ENCODE peak calls at places on chromosomes 7 and 10, in seven cellular contexts. T is ovary; Y is NT2/D1; Z is left ventricle myocardium inferior; V is tibial nerve; H is neuronal stem cell; B is CD8-positive, alpha-beta T cell. L is an unnamed sample.

GRCh38 chr7:133061357-133061756 is 20.5 kb downstream of the CHCHD3 start:
- DNase-seq in Y (no peak), T (no peak), B (no peak), V (no peak), H (no peak), Z (peak; percentile 16), L (no peak)

GRCh38 chr7:158645842-158646241 is 58.2 kb upstream of the PTPRN2 start:
- DNase-seq in H (no peak), Y (no peak), T (no peak), Z (no peak), V (no peak), B (no peak), L (no peak)

GRCh38 chr7:42913591-42913990 is 1.7 kb upstream of the C7orf25 start:
- DNase-seq in B (no peak), T (no peak), Z (no peak), V (no peak), Y (no peak), H (no peak), L (no peak)

GRCh38 chr7:20777377-20778062 is 9.2 kb downstream of the SP8 start:
- DNase-seq in V (no peak), Y (no peak), T (no peak), B (no peak), H (no peak), Z (no peak), L (no peak)

GRCh38 chr7:12637819-12638592 is 49.4 kb upstream of the ARL4A start:
- DNase-seq in V (no peak), T (no peak), H (no peak), Z (no peak), B (no peak), Y (no peak), L (no peak)

GRCh38 chr7:69703099-69703498 is 104.8 kb downstream of the AUTS2 start:
- DNase-seq in Y (no peak), V (no peak), B (no peak), H (no peak), Z (no peak), T (no peak), L (no peak)

GRCh38 chr7:27235387-27236052 is 7.1 kb upstream of the EVX1 start:
- DNase-seq in H (no peak), Y (peak; percentile 68), T (no peak), B (no peak), V (no peak), Z (peak; percentile 43), L (no peak)

GRCh38 chr10:97005349-97005748 is 173.3 kb downstream of the LCOR start:
- DNase-seq in V (no peak), Z (no peak), T (no peak), Y (no peak), H (no peak), B (no peak), L (no peak)

GRCh38 chr7:79272066-79272669 is 181.3 kb downstream of the MAGI2 start:
- DNase-seq in V (no peak), H (peak; percentile 8), Z (no peak), Y (peak; percentile 13), T (no peak), B (no peak), L (no peak)

GRCh38 chr7:30276203-30276900 is 8.0 kb upstream of the ZNRF2 start:
- DNase-seq in Y (peak; percentile 63), B (peak; percentile 55), H (peak; percentile 39), T (peak; percentile 23), Z (no peak), V (peak; percentile 50), L (peak; percentile 53)

GRCh38 chr7:153616808-153617207 is 435.4 kb upstream of the DPP6 start:
- DNase-seq in T (no peak), Z (no peak), Y (no peak), B (no peak), V (no peak), H (no peak), L (no peak)

GRCh38 chr10:126242352-126243260 is 145.7 kb downstream of the ADAM12 start:
- DNase-seq in H (no peak), V (no peak), B (no peak), Y (no peak), T (peak; percentile 80), Z (peak; percentile 69), L (no peak)

GRCh38 chr10:58642283-58642682 is 129.6 kb downstream of the BICC1 start:
- DNase-seq in H (no peak), T (no peak), B (no peak), Z (no peak), V (no peak), Y (no peak), L (no peak)

GRCh38 chr10:79303631-79304478 is 43.4 kb upstream of the PPIF start:
- DNase-seq in B (no peak), V (no peak), Z (no peak), Y (no peak), H (no peak), T (no peak), L (no peak)

GRCh38 chr7:8035647-8036518 is 67.3 kb downstream of the GLCCI1 start:
- DNase-seq in T (no peak), B (peak; percentile 5), H (no peak), Z (no peak), Y (peak; percentile 9), V (no peak), L (peak; percentile 18)

GRCh38 chr10:88152720-88153119 is 289.3 kb downstream of the PTEN start:
- DNase-seq in B (no peak), H (no peak), Y (no peak), T (no peak), V (no peak), Z (no peak), L (no peak)

GRCh38 chr10:114520453-114520852 is 116.2 kb upstream of the AFAP1L2 start:
- DNase-seq in B (no peak), Z (no peak), H (no peak), Y (no peak), V (no peak), T (no peak), L (peak; percentile 48)

GRCh38 chr7:32163141-32163806 is 93.1 kb upstream of the PDE1C start:
- DNase-seq in B (no peak), Y (no peak), V (peak; percentile 43), Z (peak; percentile 65), T (no peak), H (no peak), L (no peak)

GRCh38 chr10:43754569-43755260 is 106.0 kb upstream of the ZNF32 start:
- DNase-seq in T (no peak), H (no peak), B (no peak), V (no peak), Y (peak; percentile 38), Z (no peak), L (no peak)

GRCh38 chr7:47435889-47436312 is 146.0 kb downstream of the TNS3 start:
- DNase-seq in Z (peak; percentile 63), B (no peak), V (peak; percentile 65), Y (peak; percentile 56), H (peak; percentile 33), T (peak; percentile 73), L (no peak)

GRCh38 chr7:34198089-34198686 is 292.8 kb downstream of the BMPER start:
- DNase-seq in T (no peak), B (no peak), Z (no peak), H (no peak), Y (no peak), V (no peak), L (no peak)

GRCh38 chr7:100435401-100436304 is 644 bp downstream of the PPP1R35 start:
- DNase-seq in B (peak; percentile 55), T (peak; percentile 35), Y (no peak), V (no peak), Z (peak; percentile 29), H (no peak), L (peak; percentile 55)

GRCh38 chr10:75841266-75841665 is 409.8 kb downstream of the LRMDA start:
- DNase-seq in Z (no peak), V (no peak), H (no peak), T (no peak), B (no peak), Y (no peak), L (no peak)

GRCh38 chr7:78620931-78621330 is 822.4 kb downstream of the PHTF2 start:
- DNase-seq in T (no peak), B (no peak), V (no peak), Y (peak; percentile 33), H (peak; percentile 40), Z (no peak), L (no peak)

GRCh38 chr10:32981760-32982159 is 23.7 kb upstream of the ITGB1 start:
- DNase-seq in T (no peak), Z (peak; percentile 39), V (no peak), Y (no peak), B (no peak), H (no peak), L (no peak)

GRCh38 chr10:32982911-32983310 is 24.9 kb upstream of the ITGB1 start:
- DNase-seq in T (no peak), H (no peak), V (no peak), B (no peak), Z (no peak), Y (no peak), L (no peak)

GRCh38 chr10:32982293-32982709 is 24.3 kb upstream of the ITGB1 start:
- DNase-seq in Z (no peak), T (no peak), V (no peak), Y (no peak), B (no peak), H (no peak), L (no peak)

GRCh38 chr10:32984003-32984600 is 26.1 kb upstream of the ITGB1 start:
- DNase-seq in H (no peak), T (no peak), Y (no peak), B (no peak), Z (no peak), V (no peak), L (no peak)

DNA sequence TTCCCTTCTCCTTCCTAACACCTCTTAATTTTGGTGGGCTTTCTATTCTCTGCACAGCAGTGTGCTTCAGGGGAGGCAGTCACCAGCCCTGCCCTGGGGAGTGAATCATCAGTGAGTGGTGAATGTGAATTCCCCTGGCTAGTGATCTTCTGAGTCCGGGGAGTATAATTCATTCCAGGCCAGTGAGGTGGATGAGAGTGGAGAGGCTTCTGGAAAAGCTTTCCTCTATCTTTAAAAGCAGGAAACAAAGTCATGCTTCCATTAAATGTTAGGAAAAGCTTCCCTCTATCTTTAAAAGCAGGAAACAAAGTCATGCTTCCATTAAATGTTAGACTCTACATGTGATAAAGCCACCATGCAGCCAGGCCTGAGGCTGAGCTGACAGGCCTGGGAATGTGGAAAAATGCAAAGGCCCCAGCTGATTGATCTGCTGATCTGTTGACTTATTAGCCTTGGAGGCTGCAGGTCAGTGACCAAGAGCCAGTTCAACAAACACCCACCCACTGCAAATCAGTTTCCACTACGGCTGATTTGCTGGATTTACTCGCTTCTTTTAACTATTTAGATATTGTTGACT is 25.4 kb upstream of the ITGB1 start:
- DNase-seq in Z (no peak), T (no peak), H (no peak), V (no peak), Y (no peak), B (peak; percentile 21), L (no peak)
- H3K4me1 ChIP-seq in Z (peaks cover 43% of the 10 kb centered on the region), T (peaks cover 4% of the 10 kb centered on the region), H (peaks cover 30% of the 10 kb centered on the region), V (peaks cover 31% of the 10 kb centered on the region), Y (peaks cover 2% of the 10 kb centered on the region), B (peaks cover 25% of the 10 kb centered on the region), L (peaks cover 11% of the 10 kb centered on the region)

GRCh38 chr7:127891854-127892438 is 139.3 kb downstream of the LRRC4 start:
- DNase-seq in B (no peak), V (no peak), Z (no peak), Y (no peak), T (no peak), H (no peak), L (no peak)
- H3K4me1 ChIP-seq in B (no peaks in the 10 kb centered on the region), V (peaks cover 56% of the 10 kb centered on the region), Z (peaks cover 46% of the 10 kb centered on the region), Y (no peaks in the 10 kb centered on the region), T (peaks cover 3% of the 10 kb centered on the region), H (no peaks in the 10 kb centered on the region), L (no peaks in the 10 kb centered on the region)

GRCh38 chr7:131957338-131958025 is 401.1 kb upstream of the PODXL start:
- DNase-seq in V (no peak), T (no peak), Z (no peak), Y (no peak), H (no peak), B (no peak), L (no peak)
- H3K4me1 ChIP-seq in V (peaks cover 7% of the 10 kb centered on the region), T (no peaks in the 10 kb centered on the region), Z (no peaks in the 10 kb centered on the region), Y (peaks cover 2% of the 10 kb centered on the region), H (no peaks in the 10 kb centered on the region), B (no peaks in the 10 kb centered on the region), L (no peaks in the 10 kb centered on the region)

GRCh38 chr10:72322280-72323058 is 32.2 kb downstream of the DNAJB12 start:
- DNase-seq in B (peak; percentile 67), Z (no peak), Y (no peak), V (no peak), H (no peak), T (no peak), L (no peak)
- H3K4me1 ChIP-seq in B (peaks cover 74% of the 10 kb centered on the region), Z (peaks cover 68% of the 10 kb centered on the region), Y (peaks cover 24% of the 10 kb centered on the region), V (peaks cover 88% of the 10 kb centered on the region), H (peaks cover 32% of the 10 kb centered on the region), T (peaks cover 25% of the 10 kb centered on the region), L (peaks cover 46% of the 10 kb centered on the region)

L was measured in naive thymus-derived CD4-positive, alpha-beta T cell.